ENCODE peak calls at places on chromosomes 6 and 20, in six cellular contexts. One of them, this sample, is unnamed.
A peak's percentile ranks its signal among the peaks of the same experiment; 100 is the strongest.

GRCh38 chr6:108588586-108588985 is 27.9 kb downstream of the FOXO3 start:
- DNase-seq in SK-N-SH: no peak
- DNase-seq in K562: no peak
- DNase-seq in A549: no peak
- DNase-seq in IMR-90: peak; percentile 67
- DNase-seq in GM12878: no peak
- DNase-seq in this sample: no peak

GRCh38 chr20:13692802-13693736 is 54.3 kb upstream of the TASP1 start:
- DNase-seq in SK-N-SH: no peak
- DNase-seq in K562: no peak
- DNase-seq in A549: no peak
- DNase-seq in IMR-90: no peak
- DNase-seq in GM12878: no peak
- DNase-seq in this sample: peak; percentile 78

GRCh38 chr6:35048631-35049083 is 92.5 kb downstream of the TCP11 start:
- DNase-seq in SK-N-SH: peak; percentile 30
- DNase-seq in K562: no peak
- DNase-seq in A549: no peak
- DNase-seq in IMR-90: peak; percentile 94
- DNase-seq in GM12878: no peak
- DNase-seq in this sample: no peak

GRCh38 chr20:16360668-16361067 is 212.6 kb downstream of the KIF16B start:
- DNase-seq in SK-N-SH: no peak
- DNase-seq in K562: no peak
- DNase-seq in A549: no peak
- DNase-seq in IMR-90: no peak
- DNase-seq in GM12878: no peak
- DNase-seq in this sample: no peak

GRCh38 chr6:90397929-90398674 is 101.5 kb upstream of the BACH2 start:
- DNase-seq in SK-N-SH: peak; percentile 26
- DNase-seq in K562: no peak
- DNase-seq in A549: peak; percentile 22
- DNase-seq in IMR-90: peak; percentile 32
- DNase-seq in GM12878: no peak
- DNase-seq in this sample: no peak

GRCh38 chr6:91804981-91805380 is 1218.1 kb upstream of the MAP3K7 start:
- DNase-seq in SK-N-SH: no peak
- DNase-seq in K562: no peak
- DNase-seq in A549: no peak
- DNase-seq in IMR-90: no peak
- DNase-seq in GM12878: no peak
- DNase-seq in this sample: no peak

GRCh38 chr6:121142093-121142492 is 192.2 kb downstream of the TBC1D32 start:
- DNase-seq in SK-N-SH: no peak
- DNase-seq in K562: no peak
- DNase-seq in A549: peak; percentile 22
- DNase-seq in IMR-90: no peak
- DNase-seq in GM12878: no peak
- DNase-seq in this sample: no peak

GRCh38 chr6:11439017-11439420 is 98.5 kb upstream of the TMEM170B start:
- DNase-seq in SK-N-SH: no peak
- DNase-seq in K562: no peak
- DNase-seq in A549: no peak
- DNase-seq in IMR-90: no peak
- DNase-seq in GM12878: no peak
- DNase-seq in this sample: no peak

GRCh38 chr6:11196511-11197174 is 35.8 kb downstream of the NEDD9 start:
- DNase-seq in SK-N-SH: no peak
- DNase-seq in K562: no peak
- DNase-seq in A549: no peak
- DNase-seq in IMR-90: peak; percentile 85
- DNase-seq in GM12878: no peak
- DNase-seq in this sample: no peak

GRCh38 chr6:36973647-36974046 is 12.3 kb downstream of the MTCH1 start:
- DNase-seq in SK-N-SH: no peak
- DNase-seq in K562: no peak
- DNase-seq in A549: no peak
- DNase-seq in IMR-90: no peak
- DNase-seq in GM12878: no peak
- DNase-seq in this sample: no peak

DNA sequence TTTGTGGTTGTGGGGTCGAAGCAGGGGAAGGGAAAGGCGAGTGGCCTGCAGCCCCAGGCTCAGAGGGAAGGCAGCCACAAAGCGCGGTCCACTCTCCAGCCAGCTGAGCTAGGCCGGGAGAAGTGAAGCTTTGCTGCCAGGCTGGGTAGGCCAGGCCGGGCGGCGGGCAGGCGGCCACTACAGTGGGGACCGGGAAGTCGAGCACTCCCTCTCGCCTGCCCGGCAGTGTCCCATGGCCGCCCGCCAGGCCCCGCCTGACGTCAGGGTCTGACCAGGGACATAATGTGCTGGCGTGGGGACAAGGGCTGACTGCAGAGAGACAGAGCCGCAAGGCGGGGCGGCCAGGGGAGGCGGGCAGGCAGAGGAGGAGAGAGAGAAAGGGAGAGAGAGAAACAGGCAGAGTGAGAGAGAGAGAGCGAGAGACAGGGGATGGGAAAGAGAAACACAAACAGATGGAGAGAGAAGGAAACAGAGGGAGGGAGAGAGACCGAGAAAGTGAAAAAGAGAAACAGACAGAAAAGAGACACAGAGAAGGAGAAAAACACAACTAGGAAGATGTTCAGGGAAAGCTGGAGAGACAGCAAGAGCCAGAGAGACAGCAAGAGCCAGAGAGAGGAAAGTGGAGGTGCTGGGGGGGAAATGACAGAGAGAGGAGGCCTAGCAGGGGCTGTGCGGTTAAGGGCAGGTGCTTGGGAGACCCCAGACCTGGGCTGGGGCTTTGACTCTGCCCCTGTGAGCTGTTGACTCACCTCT is 94.5 kb upstream of the PTPN1 start:
- DNase-seq in SK-N-SH: peak; percentile 79
- DNase-seq in K562: no peak
- DNase-seq in A549: peak; percentile 87
- DNase-seq in IMR-90: peak; percentile 87
- DNase-seq in GM12878: no peak
- DNase-seq in this sample: peak; percentile 86
- TF ChIP-seq SMC3 in SK-N-SH: no peak
- TF ChIP-seq SMC3 in K562: no peak
- TF ChIP-seq SMC3 in A549: peak; percentile 36
- TF ChIP-seq SMC3 in IMR-90: no peak
- TF ChIP-seq SMC3 in GM12878: no peak
- TF ChIP-seq SMC3 in this sample: no peak

GRCh38 chr6:6689413-6690143 is 101.1 kb downstream of the LY86 start:
- DNase-seq in SK-N-SH: no peak
- DNase-seq in K562: no peak
- DNase-seq in A549: no peak
- DNase-seq in IMR-90: peak; percentile 24
- DNase-seq in GM12878: no peak
- DNase-seq in this sample: no peak

GRCh38 chr6:6688283-6688682 is 99.8 kb downstream of the LY86 start:
- DNase-seq in SK-N-SH: no peak
- DNase-seq in K562: no peak
- DNase-seq in A549: no peak
- DNase-seq in IMR-90: no peak
- DNase-seq in GM12878: no peak
- DNase-seq in this sample: peak; percentile 54

GRCh38 chr6:6686748-6687601 is 98.5 kb downstream of the LY86 start:
- DNase-seq in SK-N-SH: peak; percentile 89
- DNase-seq in K562: peak; percentile 100
- DNase-seq in A549: peak; percentile 95
- DNase-seq in IMR-90: no peak
- DNase-seq in GM12878: no peak
- DNase-seq in this sample: peak; percentile 91

GRCh38 chr6:6690144-6690483 is 101.6 kb downstream of the LY86 start:
- DNase-seq in SK-N-SH: no peak
- DNase-seq in K562: no peak
- DNase-seq in A549: no peak
- DNase-seq in IMR-90: no peak
- DNase-seq in GM12878: no peak
- DNase-seq in this sample: no peak

GRCh38 chr6:6688951-6689350 is 100.4 kb downstream of the LY86 start:
- DNase-seq in SK-N-SH: no peak
- DNase-seq in K562: no peak
- DNase-seq in A549: no peak
- DNase-seq in IMR-90: no peak
- DNase-seq in GM12878: no peak
- DNase-seq in this sample: no peak
- TF ChIP-seq SMC3 in SK-N-SH: no peak
- TF ChIP-seq SMC3 in K562: no peak
- TF ChIP-seq SMC3 in A549: no peak
- TF ChIP-seq SMC3 in IMR-90: no peak
- TF ChIP-seq SMC3 in GM12878: no peak
- TF ChIP-seq SMC3 in this sample: no peak

DNA sequence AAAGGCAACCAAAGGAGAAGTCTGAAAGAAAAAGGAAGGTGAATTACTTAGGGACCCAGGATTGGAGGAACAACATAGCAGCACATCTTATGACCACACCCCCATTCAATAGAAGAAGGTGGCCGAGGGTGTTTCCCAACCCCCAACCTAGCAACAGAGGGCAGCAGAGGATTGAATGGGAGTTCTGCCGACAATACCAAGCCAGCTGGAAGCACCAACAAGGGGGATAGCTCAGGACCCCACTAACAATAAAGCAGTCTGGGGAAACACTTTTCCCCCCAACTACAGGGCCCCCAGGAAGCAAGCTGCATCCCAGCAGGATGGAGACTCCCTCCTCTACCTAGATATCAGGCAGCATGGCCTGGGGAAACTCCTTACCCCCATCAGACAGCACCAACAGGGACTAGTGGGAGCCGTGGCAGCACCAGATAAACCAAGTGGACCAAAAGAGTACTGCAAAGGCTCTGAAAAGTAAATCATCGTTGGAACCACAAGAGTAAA is 67.7 kb downstream of the ZHX3 start:
- DNase-seq in SK-N-SH: peak; percentile 18
- DNase-seq in K562: peak; percentile 45
- DNase-seq in A549: peak; percentile 24
- DNase-seq in IMR-90: peak; percentile 29
- DNase-seq in GM12878: no peak
- DNase-seq in this sample: peak; percentile 55
- TF ChIP-seq SMC3 in SK-N-SH: no peak
- TF ChIP-seq SMC3 in K562: peak; percentile 57
- TF ChIP-seq SMC3 in A549: no peak
- TF ChIP-seq SMC3 in IMR-90: no peak
- TF ChIP-seq SMC3 in GM12878: peak; percentile 44
- TF ChIP-seq SMC3 in this sample: peak; percentile 87

DNA sequence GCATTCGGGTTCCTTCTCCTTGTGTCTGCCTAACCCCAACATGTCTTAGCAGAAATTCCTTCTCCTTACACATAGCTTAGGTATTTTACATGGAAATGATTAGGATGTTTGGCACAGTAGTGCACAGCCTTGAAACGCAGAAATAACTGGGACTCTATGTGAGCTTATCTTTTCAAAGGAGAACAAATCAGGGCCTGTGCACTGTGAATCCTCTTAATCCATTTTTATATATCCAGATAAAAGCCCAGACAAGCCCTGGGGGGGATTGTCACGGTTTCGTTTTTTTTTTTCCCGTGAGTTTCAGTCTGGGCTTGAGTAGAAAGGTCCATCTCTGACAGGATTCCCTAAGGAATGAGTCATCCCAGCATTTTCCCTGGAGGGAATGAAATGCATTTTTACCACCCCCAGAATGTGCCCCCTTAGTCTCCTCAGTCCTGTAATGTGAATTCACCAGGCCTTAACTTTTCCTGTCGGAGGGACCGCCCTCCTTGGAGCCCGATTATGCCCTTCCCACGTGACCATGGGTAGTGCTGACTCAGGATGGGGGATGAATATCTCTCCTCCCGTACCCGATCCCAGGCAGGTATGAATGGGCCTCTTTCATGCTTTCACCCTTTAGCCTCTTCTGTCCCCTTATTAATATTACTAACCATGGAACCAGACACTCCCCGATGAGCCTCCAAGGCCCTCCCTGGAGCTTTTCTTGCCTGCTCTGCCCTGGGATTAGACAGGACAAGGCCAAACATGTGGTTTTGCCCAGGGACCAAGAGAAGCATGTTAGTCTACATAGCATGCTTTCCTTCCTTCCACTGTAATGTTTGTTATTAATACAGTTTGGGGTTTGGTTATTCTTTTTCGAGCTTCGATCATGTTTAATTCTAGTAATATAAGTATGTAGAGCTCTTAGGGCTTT is 23.9 kb upstream of the NAA20 start:
- DNase-seq in SK-N-SH: peak; percentile 51
- DNase-seq in K562: no peak
- DNase-seq in A549: peak; percentile 89
- DNase-seq in IMR-90: peak; percentile 91
- DNase-seq in GM12878: no peak
- DNase-seq in this sample: peak; percentile 43
- TF ChIP-seq SMC3 in SK-N-SH: no peak
- TF ChIP-seq SMC3 in K562: no peak
- TF ChIP-seq SMC3 in A549: peak; percentile 30
- TF ChIP-seq SMC3 in IMR-90: peak; percentile 15
- TF ChIP-seq SMC3 in GM12878: no peak
- TF ChIP-seq SMC3 in this sample: peak; percentile 23

DNA sequence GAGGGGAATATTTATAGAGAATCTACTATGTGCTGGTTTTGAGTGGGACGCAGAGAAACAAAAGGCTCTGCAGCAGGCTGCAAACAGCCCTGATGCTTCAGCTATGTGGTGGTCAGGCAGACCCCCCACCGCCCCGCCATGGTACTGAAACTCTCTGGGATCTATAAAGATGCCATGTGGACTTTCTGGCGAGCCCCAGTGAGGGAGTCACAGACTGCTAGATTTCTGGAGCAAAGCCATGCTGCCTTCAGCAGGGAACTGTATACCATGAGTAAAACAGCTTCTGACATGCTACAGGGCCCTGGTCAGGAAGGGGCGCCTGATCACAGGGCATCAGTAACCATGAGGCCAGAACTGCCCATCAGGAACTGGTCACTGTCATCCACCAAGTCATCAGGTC is 19.2 kb upstream of the BPIFB1 start:
- DNase-seq in SK-N-SH: no peak
- DNase-seq in K562: no peak
- DNase-seq in A549: no peak
- DNase-seq in IMR-90: no peak
- DNase-seq in GM12878: no peak
- DNase-seq in this sample: no peak
- TF ChIP-seq SMC3 in SK-N-SH: no peak
- TF ChIP-seq SMC3 in K562: no peak
- TF ChIP-seq SMC3 in A549: no peak
- TF ChIP-seq SMC3 in IMR-90: no peak
- TF ChIP-seq SMC3 in GM12878: no peak
- TF ChIP-seq SMC3 in this sample: no peak

GRCh38 chr20:61699184-61700066 is 366.3 kb downstream of the TAF4 start:
- DNase-seq in SK-N-SH: peak; percentile 52
- DNase-seq in K562: no peak
- DNase-seq in A549: no peak
- DNase-seq in IMR-90: no peak
- DNase-seq in GM12878: no peak
- DNase-seq in this sample: no peak
- TF ChIP-seq SMC3 in SK-N-SH: no peak
- TF ChIP-seq SMC3 in K562: no peak
- TF ChIP-seq SMC3 in A549: no peak
- TF ChIP-seq SMC3 in IMR-90: no peak
- TF ChIP-seq SMC3 in GM12878: no peak
- TF ChIP-seq SMC3 in this sample: no peak

GRCh38 chr6:30556006-30556713 is at the start of gene GNL1:
- DNase-seq in SK-N-SH: peak; percentile 92
- DNase-seq in K562: peak; percentile 97
- DNase-seq in A549: peak; percentile 95
- DNase-seq in IMR-90: peak; percentile 85
- DNase-seq in GM12878: peak; percentile 79
- DNase-seq in this sample: peak; percentile 94
- TF ChIP-seq SMC3 in SK-N-SH: no peak
- TF ChIP-seq SMC3 in K562: no peak
- TF ChIP-seq SMC3 in A549: no peak
- TF ChIP-seq SMC3 in IMR-90: no peak
- TF ChIP-seq SMC3 in GM12878: no peak
- TF ChIP-seq SMC3 in this sample: no peak